ENCODE peak calls at places on chromosome 21, in five cellular contexts. I, O, M, L and U are unnamed samples.

GRCh38 chr21:33403786-33404571 is 766 bp downstream of the IFNGR2 start:
- DNase-seq in M (peak), L (peak), I (peak), O (no peak), U (peak)

GRCh38 chr21:31609081-31609480 is 50.4 kb upstream of the SOD1 start:
- DNase-seq in L (no peak), I (no peak), M (no peak), O (no peak), U (no peak)

GRCh38 chr21:32411366-32412161 is 942 bp upstream of the EVA1C start:
- DNase-seq in L (peak), I (peak), O (no peak), M (peak), U (no peak)

GRCh38 chr21:38358098-38358497 is 101.3 kb downstream of the KCNJ15 start:
- DNase-seq in L (no peak), M (no peak), O (no peak), I (no peak), U (no peak)

GRCh38 chr21:44702111-44702972 is 5.4 kb downstream of the KRTAP10-12 start:
- DNase-seq in L (peak), M (no peak), O (no peak), I (no peak), U (no peak)

GRCh38 chr21:39581414-39581813 is 31.3 kb upstream of the B3GALT5 start:
- DNase-seq in O (no peak), L (no peak), M (no peak), I (no peak), U (no peak)

GRCh38 chr21:44520326-44521300 is 19.4 kb downstream of the KRTAP10-1 start:
- DNase-seq in I (no peak), L (peak), M (peak), O (no peak), U (no peak)

GRCh38 chr21:32717851-32718316 is 9.9 kb downstream of the SYNJ1 start:
- DNase-seq in I (no peak), O (no peak), L (no peak), M (no peak), U (no peak)

GRCh38 chr21:44647222-44647552 is 973 bp downstream of the KRTAP10-11 start:
- DNase-seq in O (no peak), I (no peak), L (no peak), M (no peak), U (no peak)

GRCh38 chr21:44418108-44418875 is 37.0 kb upstream of the LRRC3 start:
- DNase-seq in O (no peak), M (peak), L (peak), I (no peak), U (no peak)

GRCh38 chr21:43361127-43361492 is 65.8 kb downstream of the SIK1 start:
- DNase-seq in I (peak), O (no peak), L (no peak), M (no peak), U (peak)

GRCh38 chr21:45543371-45543709 is 1.1 kb upstream of the SLC19A1 start:
- DNase-seq in L (peak), I (no peak), M (no peak), O (no peak), U (no peak)

GRCh38 chr21:39221997-39222486 is 38.8 kb upstream of the PSMG1 start:
- DNase-seq in M (no peak), L (no peak), I (no peak), O (no peak), U (no peak)

GRCh38 chr21:31667141-31667540 is 7.6 kb downstream of the SOD1 start:
- DNase-seq in L (no peak), M (no peak), O (no peak), I (no peak), U (no peak)

GRCh38 chr21:45618287-45618686 is 25.2 kb upstream of the PCBP3 start:
- DNase-seq in O (no peak), M (peak), I (no peak), L (peak), U (peak)

GRCh38 chr21:32389337-32390015 is 3.3 kb downstream of the URB1 start:
- DNase-seq in I (no peak), L (no peak), M (no peak), O (no peak), U (peak)

GRCh38 chr21:33024278-33025103 is 1.2 kb upstream of the OLIG2 start:
- DNase-seq in L (no peak), I (no peak), O (no peak), M (no peak), U (no peak)

GRCh38 chr21:42475526-42476492 is 20.2 kb downstream of the RSPH1 start:
- DNase-seq in I (no peak), M (no peak), O (no peak), L (peak), U (no peak)

GRCh38 chr21:21688877-21689276 is 690.7 kb downstream of the NCAM2 start:
- DNase-seq in L (no peak), I (no peak), M (peak), O (no peak), U (no peak)

GRCh38 chr21:32360401-32360981 is 32.3 kb downstream of the URB1 start:
- DNase-seq in O (no peak), M (no peak), I (no peak), L (no peak), U (no peak)

GRCh38 chr21:26686705-26687104 is 113.6 kb upstream of the CYYR1 start:
- DNase-seq in O (no peak), I (no peak), L (no peak), M (no peak), U (no peak)

GRCh38 chr21:44485254-44485793 is 30.0 kb downstream of the LRRC3 start:
- DNase-seq in I (no peak), O (no peak), L (no peak), M (no peak), U (no peak)

GRCh38 chr21:37878946-37879660 is 37.2 kb downstream of the KCNJ6 start:
- DNase-seq in L (no peak), I (no peak), O (peak), M (no peak), U (peak)

GRCh38 chr21:16588433-16588860 is 858.7 kb downstream of the USP25 start:
- DNase-seq in M (peak), I (peak), O (peak), L (peak), U (peak)

GRCh38 chr21:41634858-41635257 is 126.9 kb upstream of the TMPRSS2 start:
- DNase-seq in L (peak), M (no peak), I (no peak), O (no peak), U (peak)

GRCh38 chr21:25385912-25386474 is 221.3 kb downstream of the MRPL39 start:
- DNase-seq in I (no peak), O (no peak), M (no peak), L (no peak), U (no peak)

GRCh38 chr21:42753804-42754203 is 100.4 kb downstream of the PDE9A start:
- DNase-seq in I (peak), L (no peak), M (peak), O (no peak), U (no peak)

GRCh38 chr21:17414766-17415165 is 98.1 kb upstream of the CXADR start:
- DNase-seq in I (no peak), O (no peak), M (no peak), L (no peak), U (no peak)

GRCh38 chr21:40254540-40255455 is 387.6 kb downstream of the PCP4 start:
- DNase-seq in I (no peak), M (no peak), O (peak), L (no peak), U (no peak)

GRCh38 chr21:45817345-45817744 is 164.2 kb upstream of the COL6A1 start:
- DNase-seq in O (no peak), M (no peak), L (no peak), I (no peak), U (no peak)

GRCh38 chr21:41993744-41994143 is 16.4 kb downstream of the ZBTB21 start:
- DNase-seq in O (no peak), L (no peak), I (peak), M (no peak), U (peak)

GRCh38 chr21:45478115-45478801 is 64.0 kb downstream of the SLC19A1 start:
- DNase-seq in O (no peak), I (peak), L (no peak), M (peak), U (peak)

GRCh38 chr21:42836767-42837301 is 42.5 kb downstream of the WDR4 start:
- DNase-seq in L (no peak), O (no peak), I (no peak), M (peak), U (no peak)

GRCh38 chr21:39456665-39457064 is 4.9 kb downstream of the SH3BGR start:
- DNase-seq in M (no peak), I (no peak), O (no peak), L (no peak), U (no peak)

GRCh38 chr21:14675774-14676530 is 129.8 kb upstream of the SAMSN1 start:
- DNase-seq in L (no peak), I (no peak), O (no peak), M (no peak), U (no peak)
- H3K27ac ChIP-seq in L (no peak), I (no peak), O (no peak), M (peak), U (no peak)

GRCh38 chr21:18443686-18444085 is 40.1 kb upstream of the TMPRSS15 start:
- DNase-seq in O (no peak), I (no peak), L (no peak), M (peak), U (no peak)

GRCh38 chr21:18451679-18452078 is 48.1 kb upstream of the TMPRSS15 start:
- DNase-seq in I (no peak), O (no peak), M (no peak), L (no peak), U (no peak)

GRCh38 chr21:18449586-18449985 is 46.0 kb upstream of the TMPRSS15 start:
- DNase-seq in L (no peak), O (no peak), M (no peak), I (no peak), U (no peak)
- H3K27ac ChIP-seq in L (no peak), O (no peak), M (no peak), I (no peak), U (no peak)

GRCh38 chr21:36203603-36203889 is 46.9 kb downstream of the DOP1B start:
- DNase-seq in M (no peak), L (no peak), I (no peak), O (no peak), U (peak)
- H3K27ac ChIP-seq in M (no peak), L (no peak), I (no peak), O (peak), U (no peak)

GRCh38 chr21:15138475-15138874 is 73.7 kb upstream of the NRIP1 start:
- DNase-seq in I (peak), M (no peak), O (no peak), L (no peak), U (no peak)
- H3K27ac ChIP-seq in I (no peak), M (no peak), O (no peak), L (no peak), U (no peak)

GRCh38 chr21:36565616-36566015 is 85.7 kb upstream of the CLDN14 start:
- DNase-seq in O (no peak), I (no peak), M (no peak), L (no peak), U (no peak)

GRCh38 chr21:36566606-36567005 is 86.7 kb upstream of the CLDN14 start:
- DNase-seq in L (no peak), O (no peak), M (no peak), I (no peak), U (no peak)

GRCh38 chr21:36567216-36567917 is 87.4 kb upstream of the CLDN14 start:
- DNase-seq in I (no peak), M (no peak), L (no peak), O (no peak), U (no peak)

GRCh38 chr21:36563301-36563926 is 83.5 kb upstream of the CLDN14 start:
- DNase-seq in L (peak), I (no peak), O (no peak), M (no peak), U (no peak)

GRCh38 chr21:36564647-36565046 is 84.7 kb upstream of the CLDN14 start:
- DNase-seq in O (no peak), M (no peak), L (peak), I (no peak), U (no peak)
- H3K27ac ChIP-seq in O (no peak), M (no peak), L (no peak), I (no peak), U (no peak)

DNA sequence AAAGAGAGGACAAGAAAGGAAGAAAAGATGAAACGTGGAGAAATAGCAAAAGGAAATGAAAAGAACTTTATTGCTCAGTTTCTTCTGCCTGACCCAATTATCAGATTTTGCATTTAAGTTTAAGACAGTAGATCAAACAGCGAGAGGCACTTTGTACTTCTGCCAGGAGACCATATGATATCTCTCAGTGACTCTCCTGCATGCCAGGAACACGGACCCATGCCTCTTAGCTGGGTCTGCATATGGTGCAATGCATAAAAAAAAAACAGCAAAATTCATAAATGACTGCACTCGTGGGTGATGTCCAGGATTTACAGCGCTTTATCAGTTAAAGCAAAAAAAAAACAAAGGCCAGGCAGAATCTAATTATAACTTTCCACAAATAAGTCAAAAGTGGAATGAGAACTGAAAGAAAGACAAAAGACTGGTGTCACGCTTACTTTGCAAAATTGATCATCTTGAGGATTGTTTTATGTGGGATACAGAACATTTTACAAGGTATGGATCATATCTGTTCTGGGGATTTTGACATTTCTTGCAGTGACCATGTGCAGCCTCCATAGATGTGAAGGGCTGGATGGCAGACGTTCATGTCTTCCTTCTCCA is 79.6 kb downstream of the RUNX1 start:
- DNase-seq in M (no peak), I (no peak), L (no peak), O (no peak), U (no peak)
- H3K27ac ChIP-seq in M (peak), I (no peak), L (no peak), O (no peak), U (no peak)

GRCh38 chr21:28294046-28294445 is 698.6 kb downstream of the LTN1 start:
- DNase-seq in L (no peak), I (no peak), M (no peak), O (no peak), U (no peak)

GRCh38 chr21:28299946-28300345 is 692.7 kb downstream of the LTN1 start:
- DNase-seq in I (no peak), M (no peak), O (no peak), L (no peak), U (no peak)

GRCh38 chr21:28298251-28298672 is 694.4 kb downstream of the LTN1 start:
- DNase-seq in L (no peak), M (no peak), I (no peak), O (no peak), U (no peak)
- H3K27ac ChIP-seq in L (no peak), M (no peak), I (no peak), O (no peak), U (no peak)